ENCODE peak calls at places on chromosomes 4 and X, in nine cellular contexts. Z is heart right ventricle; M is NT2/D1; S is effector memory CD4-positive, alpha-beta T cell; A is neural progenitor cell; G is upper lobe of right lung; Q is GM23248; J is breast epithelium; W is hepatocyte. D is an unnamed sample.

GRCh38 chrX:54807524-54808108 is at the start of gene MAGED2:
- DNase-seq in J (no peak), W (peak; percentile 80), A (peak; percentile 56), S (peak; percentile 47), M (no peak), Z (peak; percentile 27), Q (peak; percentile 42), G (peak; percentile 64), D (no peak)

GRCh38 chr4:86657910-86658309 is 63.8 kb downstream of the PTPN13 start:
- DNase-seq in J (no peak), S (no peak), Z (no peak), Q (no peak), G (no peak), M (no peak), W (no peak), A (no peak), D (no peak)

GRCh38 chr4:121728066-121728465 is 31.3 kb upstream of the ANXA5 start:
- DNase-seq in M (no peak), G (no peak), A (no peak), S (no peak), J (no peak), Q (peak; percentile 95), Z (no peak), W (no peak), D (no peak)

GRCh38 chrX:105543271-105543670 is 279.1 kb upstream of the NRK start:
- DNase-seq in Q (no peak), S (no peak), Z (no peak), G (no peak), W (no peak), M (peak; percentile 22), J (no peak), A (no peak), D (no peak)

GRCh38 chrX:22366166-22366702 is 93.5 kb downstream of the CBLL2 start:
- DNase-seq in S (no peak), Z (no peak), A (no peak), Q (peak; percentile 56), G (no peak), M (no peak), J (no peak), W (no peak), D (no peak)

GRCh38 chr4:92270908-92271307 is 32.9 kb upstream of the GRID2 start:
- DNase-seq in S (no peak), Q (peak; percentile 0), J (no peak), Z (no peak), M (no peak), W (no peak), A (peak; percentile 49), G (no peak), D (no peak)

GRCh38 chr4:48718818-48719465 is 61.1 kb downstream of the FRYL start:
- DNase-seq in J (no peak), Q (no peak), M (no peak), G (no peak), Z (no peak), W (no peak), S (no peak), A (no peak), D (no peak)

GRCh38 chrX:80751456-80751855 is 58.2 kb downstream of the BRWD3 start:
- DNase-seq in W (no peak), G (no peak), Q (peak; percentile 46), S (no peak), Z (no peak), A (no peak), M (no peak), J (no peak), D (no peak)

GRCh38 chr4:124206779-124207605 is 505.5 kb downstream of the ANKRD50 start:
- DNase-seq in W (peak; percentile 26), S (no peak), A (no peak), Z (no peak), Q (peak; percentile 73), G (no peak), J (peak; percentile 18), M (no peak), D (no peak)

GRCh38 chr4:15942283-15942682 is 3.7 kb upstream of the FGFBP1 start:
- DNase-seq in S (no peak), Q (no peak), J (no peak), A (no peak), M (no peak), W (no peak), G (no peak), Z (no peak), D (no peak)

GRCh38 chr4:44859477-44859876 is 133.1 kb upstream of the GNPDA2 start:
- DNase-seq in S (no peak), M (no peak), Q (no peak), W (no peak), G (no peak), Z (no peak), J (no peak), A (no peak), D (no peak)

GRCh38 chr4:169724251-169724650 is 33.5 kb downstream of the HPF1 start:
- DNase-seq in Q (peak; percentile 80), W (no peak), A (peak; percentile 15), M (peak; percentile 3), G (no peak), J (no peak), Z (no peak), S (no peak), D (no peak)

GRCh38 chr4:26452565-26453531 is 37.4 kb downstream of the CCKAR start:
- DNase-seq in A (no peak), W (peak; percentile 50), Q (no peak), G (no peak), M (no peak), S (no peak), Z (no peak), J (no peak), D (no peak)

GRCh38 chrX:26203556-26203955 is 11.3 kb downstream of the MAGEB6 start:
- DNase-seq in M (no peak), G (no peak), Q (no peak), W (no peak), Z (no peak), J (no peak), S (no peak), A (no peak), D (no peak)

GRCh38 chr4:42654606-42655005 is 2.3 kb downstream of the ATP8A1 start:
- DNase-seq in G (no peak), J (no peak), Z (no peak), Q (peak; percentile 87), A (no peak), W (no peak), S (no peak), M (no peak), D (no peak)

GRCh38 chrX:15158736-15159406 is 111.0 kb downstream of the ASB9 start:
- DNase-seq in S (no peak), G (no peak), Z (no peak), M (no peak), Q (peak; percentile 24), W (no peak), J (no peak), A (no peak), D (no peak)

GRCh38 chr4:158094413-158095110 is 78.3 kb downstream of the GASK1B start:
- DNase-seq in A (no peak), M (no peak), G (no peak), J (peak; percentile 67), Z (no peak), Q (peak; percentile 38), W (peak; percentile 58), S (no peak), D (no peak)

GRCh38 chr4:38868055-38868965 is 704 bp downstream of the FAM114A1 start:
- DNase-seq in S (no peak), M (no peak), A (peak; percentile 12), Q (peak; percentile 72), J (peak; percentile 39), G (peak; percentile 75), Z (peak; percentile 44), W (peak; percentile 54), D (no peak)

GRCh38 chr4:8077181-8078108 is 81.2 kb downstream of the ABLIM2 start:
- DNase-seq in W (no peak), G (no peak), S (no peak), A (no peak), M (no peak), Q (no peak), Z (no peak), J (no peak), D (no peak)

GRCh38 chr4:179797718-179798117 is 2355.5 kb upstream of the AGA start:
- DNase-seq in Z (no peak), S (no peak), J (no peak), A (no peak), M (no peak), Q (no peak), G (no peak), W (no peak), D (no peak)
- H3K4me1 ChIP-seq in Z (no peaks in the 10 kb centered on the region), S (no peaks in the 10 kb centered on the region), J (no peaks in the 10 kb centered on the region), A (no peaks in the 10 kb centered on the region), M (no peaks in the 10 kb centered on the region), Q (no peaks in the 10 kb centered on the region), G (no peaks in the 10 kb centered on the region), W (no peaks in the 10 kb centered on the region), D (no peaks in the 10 kb centered on the region)

DNA sequence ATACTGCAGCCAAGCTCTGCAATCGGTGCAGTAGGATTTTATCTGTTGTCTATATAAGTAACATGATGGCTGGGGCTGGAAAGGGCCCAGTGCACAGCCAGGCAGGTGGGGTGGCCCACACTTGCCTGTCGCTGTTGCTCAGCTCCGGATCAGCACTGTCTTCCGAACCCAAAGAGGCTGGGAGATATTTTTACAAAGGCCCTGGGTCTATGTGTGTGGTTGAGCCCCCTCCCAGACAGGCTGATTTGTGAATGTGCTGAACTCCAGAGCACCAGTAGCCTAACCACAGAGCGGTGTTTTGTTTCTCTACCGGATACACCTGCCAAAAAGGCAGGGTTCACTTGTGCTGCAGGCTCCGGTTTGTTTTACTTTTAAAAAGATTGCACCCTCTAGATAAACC is 33.5 kb upstream of the CHRNA9 start:
- DNase-seq in J (no peak), W (no peak), S (peak; percentile 75), G (no peak), Z (no peak), A (no peak), Q (no peak), M (no peak), D (no peak)
- H3K4me1 ChIP-seq in J (no peaks in the 10 kb centered on the region), W (no peaks in the 10 kb centered on the region), S (peaks cover 66% of the 10 kb centered on the region), G (no peaks in the 10 kb centered on the region), Z (no peaks in the 10 kb centered on the region), A (no peaks in the 10 kb centered on the region), Q (no peaks in the 10 kb centered on the region), M (no peaks in the 10 kb centered on the region), D (no peaks in the 10 kb centered on the region)

GRCh38 chrX:38811515-38812239 is 10.4 kb downstream of the MID1IP1 start:
- DNase-seq in S (no peak), J (no peak), M (no peak), G (no peak), A (no peak), Z (no peak), Q (no peak), W (no peak), D (no peak)
- H3K4me1 ChIP-seq in S (peaks cover 23% of the 10 kb centered on the region), J (no peaks in the 10 kb centered on the region), M (no peaks in the 10 kb centered on the region), G (no peaks in the 10 kb centered on the region), A (peaks cover 2% of the 10 kb centered on the region), Z (peaks cover 9% of the 10 kb centered on the region), Q (peaks cover 21% of the 10 kb centered on the region), W (peaks cover 22% of the 10 kb centered on the region), D (peaks cover 7% of the 10 kb centered on the region)

GRCh38 chr4:23635468-23635867 is 254.4 kb downstream of the PPARGC1A start:
- DNase-seq in W (no peak), A (no peak), M (no peak), Q (no peak), G (no peak), J (no peak), S (no peak), Z (no peak), D (no peak)
- H3K4me1 ChIP-seq in W (no peaks in the 10 kb centered on the region), A (peaks cover 6% of the 10 kb centered on the region), M (no peaks in the 10 kb centered on the region), Q (no peaks in the 10 kb centered on the region), G (no peaks in the 10 kb centered on the region), J (no peaks in the 10 kb centered on the region), S (no peaks in the 10 kb centered on the region), Z (no peaks in the 10 kb centered on the region), D (no peaks in the 10 kb centered on the region)

GRCh38 chr4:75696551-75696950 is 23.3 kb upstream of the G3BP2 start:
- DNase-seq in A (no peak), M (no peak), J (no peak), S (no peak), G (no peak), Z (no peak), W (no peak), Q (no peak), D (no peak)
- H3K4me1 ChIP-seq in A (peaks cover 10% of the 10 kb centered on the region), M (no peaks in the 10 kb centered on the region), J (no peaks in the 10 kb centered on the region), S (peaks cover 17% of the 10 kb centered on the region), G (peaks cover 4% of the 10 kb centered on the region), Z (no peaks in the 10 kb centered on the region), W (no peaks in the 10 kb centered on the region), Q (no peaks in the 10 kb centered on the region), D (peaks cover 27% of the 10 kb centered on the region)

D was measured in gastrocnemius medialis.